ENCODE peak calls at places on chromosomes 3 and 15, in five cellular contexts. L, E, W, S and P are unnamed samples.

GRCh38 chr3:125141596-125142417 is 70.7 kb downstream of the SLC12A8 start:
- DNase-seq in L (peak; percentile 92), E (no peak), W (no peak), S (peak; percentile 79), P (no peak)

GRCh38 chr3:195197764-195198423 is 73.1 kb downstream of the XXYLT1 start:
- DNase-seq in L (no peak), E (peak; percentile 8), W (peak; percentile 82), S (no peak), P (no peak)

GRCh38 chr15:69626095-69627066 is 173.8 kb downstream of the RPLP1 start:
- DNase-seq in L (no peak), E (no peak), W (no peak), S (no peak), P (no peak)

GRCh38 chr3:28240440-28240839 is 979 bp upstream of the CMC1 start:
- DNase-seq in L (peak; percentile 9), E (no peak), W (no peak), S (no peak), P (no peak)

GRCh38 chr3:9129366-9129765 is 120.1 kb downstream of the SRGAP3 start:
- DNase-seq in L (no peak), E (no peak), W (no peak), S (no peak), P (no peak)

GRCh38 chr3:40229963-40230362 is 79.5 kb upstream of the EIF1B start:
- DNase-seq in L (no peak), E (no peak), W (no peak), S (no peak), P (no peak)

GRCh38 chr3:177610262-177610661 is 413.0 kb upstream of the TBL1XR1 start:
- DNase-seq in L (no peak), E (no peak), W (no peak), S (no peak), P (no peak)

GRCh38 chr3:123352134-123352554 is 96.7 kb downstream of the ADCY5 start:
- DNase-seq in L (no peak), E (no peak), W (no peak), S (no peak), P (no peak)

GRCh38 chr3:15096026-15096425 is 2.9 kb downstream of the RBSN start:
- DNase-seq in L (no peak), E (no peak), W (no peak), S (no peak), P (no peak)

GRCh38 chr3:45507820-45508317 is 86.7 kb upstream of the LIMD1 start:
- DNase-seq in L (no peak), E (no peak), W (no peak), S (peak; percentile 73), P (no peak)
- H3K27ac ChIP-seq in L (no peak overlapping the region), E (no peak overlapping the region), W (no peak overlapping the region), S (no peak overlapping the region), P (peak overlapping the region; percentile 79)

GRCh38 chr3:171838218-171838720 is 4.9 kb upstream of the TMEM212 start:
- DNase-seq in L (no peak), E (no peak), W (peak; percentile 23), S (peak; percentile 77), P (peak; percentile 31)

GRCh38 chr3:171840484-171840830 is 2.7 kb upstream of the TMEM212 start:
- DNase-seq in L (no peak), E (no peak), W (no peak), S (no peak), P (no peak)

GRCh38 chr3:171837698-171838097 is 5.5 kb upstream of the TMEM212 start:
- DNase-seq in L (no peak), E (no peak), W (no peak), S (no peak), P (no peak)

GRCh38 chr3:171840831-171841619 is 2.1 kb upstream of the TMEM212 start:
- DNase-seq in L (no peak), E (no peak), W (no peak), S (no peak), P (no peak)

GRCh38 chr3:171839270-171839669 is 3.9 kb upstream of the TMEM212 start:
- DNase-seq in L (no peak), E (no peak), W (no peak), S (no peak), P (no peak)
- H3K27ac ChIP-seq in L (no peak overlapping the region), E (peak overlapping the region; percentile 73), W (no peak overlapping the region), S (no peak overlapping the region), P (no peak overlapping the region)

GRCh38 chr15:90686435-90687218 is 30.5 kb upstream of the BLM start:
- DNase-seq in L (no peak), E (no peak), W (no peak), S (no peak), P (no peak)

GRCh38 chr15:90683876-90684275 is 33.3 kb upstream of the BLM start:
- DNase-seq in L (no peak), E (no peak), W (no peak), S (no peak), P (no peak)

GRCh38 chr15:90684281-90684680 is 32.9 kb upstream of the BLM start:
- DNase-seq in L (no peak), E (no peak), W (no peak), S (no peak), P (no peak)

GRCh38 chr15:90683371-90683770 is 33.8 kb upstream of the BLM start:
- DNase-seq in L (no peak), E (no peak), W (no peak), S (no peak), P (no peak)

DNA sequence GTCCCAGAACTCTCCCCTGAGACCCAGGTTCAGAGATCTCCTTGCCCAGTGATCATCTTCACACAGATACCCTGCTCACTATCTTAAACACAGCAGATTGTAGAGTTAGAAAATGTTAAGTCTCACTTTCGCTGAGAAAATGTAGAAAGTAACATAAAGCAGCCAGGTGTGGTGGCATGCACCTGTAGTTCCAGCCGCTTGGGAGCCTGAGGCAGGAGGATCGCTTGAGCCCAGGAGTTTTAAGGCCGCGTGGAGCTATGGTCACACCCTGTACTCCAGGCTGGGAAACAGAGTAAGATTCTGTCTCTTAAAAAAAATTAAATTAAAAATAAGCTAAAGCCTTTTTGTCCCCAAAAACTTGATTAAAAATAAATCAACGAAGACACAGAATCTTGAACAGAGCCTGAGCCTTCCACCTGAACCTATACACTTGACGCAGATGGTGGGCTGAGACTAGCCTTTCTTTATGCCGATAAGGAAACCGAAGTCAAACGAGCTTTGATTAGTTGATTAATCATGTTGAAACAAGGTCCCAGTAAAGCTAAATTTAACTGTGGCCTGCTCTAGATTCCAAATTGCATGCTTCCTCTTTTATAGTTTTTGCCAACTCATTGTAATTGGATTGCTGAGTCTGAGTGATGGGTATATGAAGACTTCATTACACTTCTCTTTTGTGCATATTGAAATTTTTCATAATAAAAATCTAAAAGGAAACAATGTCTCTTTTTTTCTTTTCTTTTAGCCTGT is 31.3 kb upstream of the BLM start:
- DNase-seq in L (no peak), E (no peak), W (no peak), S (no peak), P (no peak)
- H3K27ac ChIP-seq in L (no peak overlapping the region), E (no peak overlapping the region), W (no peak overlapping the region), S (no peak overlapping the region), P (no peak overlapping the region)

GRCh38 chr3:141076821-141077571 is 25.8 kb downstream of the SPSB4 start:
- DNase-seq in L (no peak), E (no peak), W (no peak), S (peak; percentile 69), P (no peak)
- H3K27ac ChIP-seq in L (peak overlapping the region; percentile 71), E (no peak overlapping the region), W (no peak overlapping the region), S (peak overlapping the region; percentile 41), P (peak overlapping the region; percentile 68)